ENCODE peak calls at places on chromosomes 5 and 9, in seven cellular contexts. B is hypothalamus; S is Right ventricle myocardium inferior; U is HS-27A; K is T follicular helper cell; C is NCI-H187; E is CD8-positive, alpha-beta T cell. Y is an unnamed sample.

GRCh38 chr5:67581203-67581602 is 384.6 kb upstream of the CD180 start:
- DNase-seq in B (no peak), S (no peak), E (no peak), U (no peak), K (no peak), C (no peak), Y (no peak)

GRCh38 chr5:59656351-59657254 is 236.9 kb downstream of the PDE4D start:
- DNase-seq in E (no peak), S (no peak), U (no peak), K (no peak), C (no peak), B (no peak), Y (no peak)

GRCh38 chr9:130523921-130524320 is 55.5 kb upstream of the FUBP3 start:
- DNase-seq in B (no peak), S (no peak), K (no peak), E (no peak), U (no peak), C (no peak), Y (no peak)

GRCh38 chr9:127786773-127787123 is 914 bp downstream of the CDK9 start:
- DNase-seq in K (no peak), C (no peak), U (no peak), S (no peak), B (no peak), E (no peak), Y (no peak)

GRCh38 chr5:58545912-58546311 is 37.0 kb upstream of the RAB3C start:
- DNase-seq in U (no peak), C (no peak), E (no peak), K (no peak), B (no peak), S (no peak), Y (no peak)

GRCh38 chr9:108743901-108744371 is 111.8 kb downstream of the ACTL7B start:
- DNase-seq in C (no peak), B (no peak), U (no peak), K (no peak), S (no peak), E (no peak), Y (no peak)

GRCh38 chr9:6384732-6385131 is 28.3 kb upstream of the UHRF2 start:
- DNase-seq in E (no peak), B (no peak), C (no peak), S (no peak), U (no peak), K (no peak), Y (no peak)

GRCh38 chr9:3682186-3682585 is 156.4 kb upstream of the RFX3 start:
- DNase-seq in U (no peak), E (no peak), K (no peak), B (no peak), C (no peak), S (no peak), Y (no peak)

GRCh38 chr9:133782157-133783130 is 44.3 kb upstream of the SARDH start:
- DNase-seq in K (peak; percentile 50), U (no peak), E (peak; percentile 64), B (peak; percentile 50), S (peak; percentile 74), C (no peak), Y (peak; percentile 79)

GRCh38 chr9:36924071-36924470 is 110.0 kb downstream of the PAX5 start:
- DNase-seq in E (no peak), C (no peak), U (peak; percentile 72), S (no peak), B (no peak), K (no peak), Y (no peak)

GRCh38 chr9:27853529-27853928 is 280.2 kb upstream of the C9orf72 start:
- DNase-seq in B (no peak), U (no peak), S (no peak), C (no peak), E (no peak), K (no peak), Y (no peak)

GRCh38 chr5:163189023-163189553 is 248.3 kb upstream of the CCNG1 start:
- DNase-seq in C (no peak), U (no peak), E (no peak), B (no peak), K (no peak), S (no peak), Y (no peak)

GRCh38 chr5:149799965-149800516 is 69.9 kb downstream of the PPARGC1B start:
- DNase-seq in E (no peak), K (no peak), S (no peak), U (no peak), C (no peak), B (no peak), Y (no peak)

Y was measured in frontal cortex.